ENCODE peak calls at places on chromosome 5, in six cellular contexts. K is K562, T is HCT116, H is GM12878, O is HepG2, P is H1. C is an unnamed sample.

GRCh38 chr5:178983728-178984127 is 11.4 kb downstream of the GRM6 start:
- DNase-seq in K (no peak), T (no peak), H (no peak), O (no peak), P (no peak), C (no peak)

GRCh38 chr5:169347786-169348185 is 46.8 kb upstream of the SLIT3 start:
- DNase-seq in K (no peak), T (no peak), H (no peak), O (no peak), P (no peak), C (no peak)

GRCh38 chr5:151068571-151069197 is 12.2 kb downstream of the TNIP1 start:
- DNase-seq in K (no peak), T (no peak), H (no peak), O (no peak), P (no peak), C (no peak)

GRCh38 chr5:150321784-150322183 is 19.1 kb upstream of the ARSI start:
- DNase-seq in K (no peak), T (no peak), H (no peak), O (no peak), P (no peak), C (no peak)

GRCh38 chr5:114362977-114363721 is 1.3 kb downstream of the KCNN2 start:
- DNase-seq in K (no peak), T (no peak), H (no peak), O (no peak), P (no peak), C (no peak)

GRCh38 chr5:116442095-116442534 is 132.5 kb downstream of the SEMA6A start:
- DNase-seq in K (no peak), T (no peak), H (no peak), O (no peak), P (no peak), C (no peak)

GRCh38 chr5:143197260-143197656 is 206.2 kb downstream of the NR3C1 start:
- DNase-seq in K (no peak), T (no peak), H (no peak), O (no peak), P (no peak), C (no peak)

GRCh38 chr5:155996123-155996522 is 330.8 kb upstream of the SGCD start:
- DNase-seq in K (no peak), T (no peak), H (no peak), O (no peak), P (no peak), C (peak; percentile 1)

GRCh38 chr5:35313296-35313695 is 83.0 kb upstream of the PRLR start:
- DNase-seq in K (no peak), T (no peak), H (no peak), O (no peak), P (no peak), C (no peak)

GRCh38 chr5:141192110-141192725 is at the start of gene PCDHB10:
- DNase-seq in K (peak; percentile 42), T (peak; percentile 32), H (no peak), O (peak; percentile 9), P (no peak), C (peak; percentile 36)

GRCh38 chr5:3891118-3891517 is 295.5 kb downstream of the IRX1 start:
- DNase-seq in K (no peak), T (no peak), H (no peak), O (no peak), P (no peak), C (peak; percentile 23)

GRCh38 chr5:54415896-54416640 is 39.4 kb upstream of the HSPB3 start:
- DNase-seq in K (no peak), T (no peak), H (no peak), O (no peak), P (no peak), C (no peak)
- TF ChIP-seq ZNF274 in K (no peak), T (no peak), H (no peak), O (no peak), P (no peak), C (no peak)

DNA sequence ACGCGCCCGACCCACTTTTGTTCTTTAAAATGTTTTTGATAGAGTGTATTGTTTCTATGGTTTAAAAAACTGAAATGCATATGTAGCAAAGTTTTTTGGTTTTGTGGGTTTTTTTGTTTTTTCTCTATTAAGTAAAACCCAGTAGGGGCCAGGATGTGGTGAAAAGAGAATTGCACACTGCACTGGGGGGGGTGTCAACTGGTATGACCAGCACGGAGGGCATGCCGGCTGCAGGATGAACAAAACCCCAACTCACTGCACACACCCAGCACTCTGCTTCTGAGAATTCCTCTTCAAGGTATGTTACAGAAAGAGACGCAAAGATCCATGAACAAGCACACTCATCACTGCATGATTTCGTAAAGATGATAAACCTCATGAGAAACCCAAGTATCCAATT is 75.0 kb downstream of the STK10 start:
- DNase-seq in K (no peak), T (no peak), H (peak; percentile 68), O (no peak), P (no peak), C (no peak)
- TF ChIP-seq ZNF274 in K (no peak), T (no peak), H (no peak), O (no peak), P (no peak), C (no peak)

DNA sequence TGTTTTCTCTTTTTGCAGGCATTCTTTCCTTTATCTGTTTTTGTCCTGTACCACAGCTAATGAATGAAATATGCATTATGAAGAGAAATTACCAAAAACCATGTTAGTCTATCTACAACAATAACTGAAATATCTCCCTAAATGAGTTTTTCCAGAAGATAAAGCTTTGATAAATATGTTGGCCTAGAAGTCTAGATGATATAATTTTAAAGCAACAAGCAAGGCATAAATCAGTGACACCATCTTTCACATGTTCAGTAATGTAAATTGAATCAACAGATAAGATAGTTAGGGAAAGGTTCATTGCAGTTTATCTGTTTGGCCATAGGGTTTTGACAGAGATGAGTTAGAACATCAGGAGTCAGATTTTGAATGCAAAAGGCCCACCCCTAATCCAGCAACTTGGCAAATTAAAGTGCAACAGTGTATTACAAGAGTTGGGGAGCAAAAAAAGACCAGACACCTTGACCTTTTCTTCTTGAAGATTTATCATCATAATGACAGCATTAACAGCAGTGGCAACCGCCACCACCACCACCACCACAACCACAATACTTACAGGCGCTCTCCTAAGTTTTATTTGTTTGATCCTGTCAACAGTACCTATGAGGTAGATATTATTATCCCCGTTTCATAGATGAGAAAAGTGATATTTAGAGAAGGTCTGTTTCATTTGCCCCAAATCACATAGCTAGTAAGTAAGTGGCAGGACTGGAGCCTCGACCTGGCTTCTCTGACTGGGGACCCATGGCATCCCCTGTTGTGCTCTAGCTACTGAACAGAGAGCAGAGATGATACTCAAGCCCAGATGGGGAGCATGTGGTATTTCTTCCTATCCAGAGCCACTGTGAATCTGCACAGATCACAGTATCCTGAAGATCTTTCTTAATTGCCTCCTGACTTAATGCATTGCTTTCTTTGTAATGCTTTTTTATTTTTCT is 122.8 kb upstream of the DHFR start:
- DNase-seq in K (no peak), T (no peak), H (no peak), O (no peak), P (no peak), C (no peak)
- TF ChIP-seq ZNF274 in K (no peak), T (no peak), H (no peak), O (no peak), P (no peak), C (no peak)

GRCh38 chr5:72558383-72558782 is 51.2 kb upstream of the ZNF366 start:
- DNase-seq in K (no peak), T (no peak), H (no peak), O (no peak), P (no peak), C (no peak)
- TF ChIP-seq ZNF274 in K (no peak), T (no peak), H (no peak), O (no peak), P (no peak), C (no peak)

GRCh38 chr5:41403846-41404245 is 106.6 kb downstream of the PLCXD3 start:
- DNase-seq in K (no peak), T (no peak), H (no peak), O (no peak), P (no peak), C (no peak)

GRCh38 chr5:41406424-41406823 is 104.0 kb downstream of the PLCXD3 start:
- DNase-seq in K (no peak), T (no peak), H (no peak), O (peak; percentile 23), P (no peak), C (no peak)

GRCh38 chr5:41402845-41403244 is 107.6 kb downstream of the PLCXD3 start:
- DNase-seq in K (no peak), T (no peak), H (no peak), O (no peak), P (no peak), C (no peak)

GRCh38 chr5:41406944-41407343 is 103.5 kb downstream of the PLCXD3 start:
- DNase-seq in K (no peak), T (no peak), H (no peak), O (peak; percentile 29), P (no peak), C (no peak)

DNA sequence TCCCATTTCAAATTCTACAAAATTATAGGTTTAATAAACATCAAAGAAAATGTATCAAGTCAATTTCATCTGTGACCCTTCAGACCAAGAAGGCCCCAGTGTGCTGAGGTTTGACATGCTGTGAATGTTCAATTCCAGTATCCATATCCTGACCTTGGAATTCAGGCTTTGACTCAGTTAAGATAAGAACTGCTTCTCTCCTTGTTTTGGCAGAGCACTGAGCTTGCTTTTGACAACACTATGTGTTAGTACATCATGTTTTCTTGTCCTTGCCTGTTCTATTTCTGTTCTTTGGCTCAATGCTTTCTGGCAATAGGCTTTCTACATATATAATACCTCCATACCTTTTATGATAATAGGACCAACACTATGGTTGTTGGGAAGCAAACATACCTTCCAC is 105.6 kb downstream of the PLCXD3 start:
- DNase-seq in K (no peak), T (no peak), H (no peak), O (no peak), P (no peak), C (no peak)
- TF ChIP-seq ZNF274 in K (no peak), T (no peak), H (no peak), O (no peak), P (no peak), C (no peak)

C was measured in NT2/D1.